ENCODE peak calls at places on chromosomes 12 and 14, in nine cellular contexts. M is tibial nerve, E is GM23248, G is H9, P is spleen, J is sigmoid colon, B is mucosa of descending colon, D is H1, L is lung. O is an unnamed sample.

GRCh38 chr12:25745281-25745680 is 192.2 kb upstream of the LMNTD1 start:
- DNase-seq in M (no peak), E (no peak), G (no peak), P (no peak), J (no peak), B (no peak), D (no peak), L (no peak), O (no peak)

GRCh38 chr12:124916370-124917134 is 2.1 kb upstream of the UBC start:
- DNase-seq in M (peak; percentile 85), E (peak; percentile 99), G (no peak), P (peak; percentile 71), J (peak; percentile 92), B (peak; percentile 88), D (no peak), L (peak; percentile 76), O (peak; percentile 92)

GRCh38 chr12:92625639-92626310 is 77.0 kb upstream of the PLEKHG7 start:
- DNase-seq in M (no peak), E (no peak), G (no peak), P (no peak), J (no peak), B (no peak), D (no peak), L (no peak), O (no peak)

GRCh38 chr12:42109031-42109430 is 35.6 kb downstream of the GXYLT1 start:
- DNase-seq in M (no peak), E (no peak), G (no peak), P (no peak), J (no peak), B (no peak), D (no peak), L (no peak), O (no peak)

GRCh38 chr12:75725505-75726120 is 214.2 kb upstream of the KRR1 start:
- DNase-seq in M (no peak), E (peak; percentile 77), G (no peak), P (no peak), J (no peak), B (no peak), D (no peak), L (no peak), O (no peak)

GRCh38 chr14:65057704-65058103 is 44.6 kb downstream of the MAX start:
- DNase-seq in M (no peak), E (no peak), G (no peak), P (no peak), J (no peak), B (no peak), D (no peak), L (no peak), O (no peak)

GRCh38 chr12:95412826-95413311 is 61.1 kb upstream of the METAP2 start:
- DNase-seq in M (no peak), E (peak; percentile 98), G (no peak), P (no peak), J (no peak), B (no peak), D (no peak), L (no peak), O (no peak)

GRCh38 chr12:2652011-2652400 is 142.8 kb upstream of the FKBP4 start:
- DNase-seq in M (no peak), E (no peak), G (no peak), P (peak; percentile 30), J (peak; percentile 52), B (no peak), D (no peak), L (no peak), O (no peak)

GRCh38 chr12:27013606-27014084 is 539 bp downstream of the TM7SF3 start:
- DNase-seq in M (no peak), E (peak; percentile 72), G (no peak), P (no peak), J (no peak), B (no peak), D (no peak), L (no peak), O (no peak)

GRCh38 chr12:29782285-29782820 is 1.4 kb downstream of the TMTC1 start:
- DNase-seq in M (peak; percentile 29), E (peak; percentile 89), G (no peak), P (no peak), J (no peak), B (no peak), D (no peak), L (no peak), O (peak; percentile 61)

GRCh38 chr12:93892431-93893210 is 215.4 kb downstream of the CRADD start:
- DNase-seq in M (no peak), E (no peak), G (no peak), P (no peak), J (no peak), B (no peak), D (no peak), L (no peak), O (peak; percentile 49)

GRCh38 chr14:91185721-91186120 is 58.8 kb downstream of the GPR68 start:
- DNase-seq in M (no peak), E (peak; percentile 78), G (no peak), P (no peak), J (no peak), B (no peak), D (no peak), L (no peak), O (no peak)

GRCh38 chr14:54147285-54147684 is 190.7 kb upstream of the BMP4 start:
- DNase-seq in M (no peak), E (peak; percentile 57), G (no peak), P (no peak), J (no peak), B (no peak), D (no peak), L (no peak), O (no peak)

GRCh38 chr12:26091837-26092236 is 33.0 kb downstream of the BHLHE41 start:
- DNase-seq in M (no peak), E (no peak), G (peak; percentile 57), P (no peak), J (no peak), B (no peak), D (no peak), L (no peak), O (no peak)

GRCh38 chr12:131135311-131135785 is 181.6 kb downstream of the ADGRD1 start:
- DNase-seq in M (no peak), E (no peak), G (peak; percentile 12), P (peak; percentile 51), J (no peak), B (no peak), D (no peak), L (no peak), O (no peak)

DNA sequence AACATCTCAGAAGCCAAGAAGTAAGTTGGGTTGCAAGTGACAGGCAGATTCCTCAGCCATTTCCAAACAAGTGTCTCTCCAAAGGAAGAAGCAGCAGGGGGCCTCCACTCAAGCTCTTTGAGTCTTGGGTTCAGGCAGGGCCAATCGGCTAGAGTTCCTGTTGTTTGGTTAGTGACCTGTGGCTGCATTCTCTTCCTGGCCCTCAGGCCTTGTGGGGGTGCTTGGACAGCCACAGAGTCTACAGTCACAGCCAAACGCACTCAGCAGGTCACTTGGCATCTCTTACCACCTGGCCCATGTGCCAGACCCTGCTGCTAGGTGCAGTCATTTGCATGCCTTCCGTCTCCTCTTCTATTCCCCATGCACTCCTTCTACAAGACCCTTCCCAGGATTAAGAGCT is 353.9 kb downstream of the GRIN2B start:
- DNase-seq in M (no peak), E (no peak), G (no peak), P (no peak), J (no peak), B (no peak), D (no peak), L (no peak), O (no peak)
- H3K9me3 ChIP-seq in M (no peaks in the 10 kb centered on the region), E (no peaks in the 10 kb centered on the region), G (no peaks in the 10 kb centered on the region), P (no peaks in the 10 kb centered on the region), J (no peaks in the 10 kb centered on the region), B (no peaks in the 10 kb centered on the region), D (no peaks in the 10 kb centered on the region), L (peaks cover 2% of the 10 kb centered on the region), O (no peaks in the 10 kb centered on the region)

GRCh38 chr12:127191124-127191523 is 1075.8 kb upstream of the TMEM132C start:
- DNase-seq in M (no peak), E (peak; percentile 84), G (no peak), P (no peak), J (no peak), B (no peak), D (no peak), L (no peak), O (no peak)
- H3K9me3 ChIP-seq in M (peaks cover 7% of the 10 kb centered on the region), E (no peaks in the 10 kb centered on the region), G (no peaks in the 10 kb centered on the region), P (peaks cover 11% of the 10 kb centered on the region), J (no peaks in the 10 kb centered on the region), B (no peaks in the 10 kb centered on the region), D (no peaks in the 10 kb centered on the region), L (peaks cover 2% of the 10 kb centered on the region), O (no peaks in the 10 kb centered on the region)

DNA sequence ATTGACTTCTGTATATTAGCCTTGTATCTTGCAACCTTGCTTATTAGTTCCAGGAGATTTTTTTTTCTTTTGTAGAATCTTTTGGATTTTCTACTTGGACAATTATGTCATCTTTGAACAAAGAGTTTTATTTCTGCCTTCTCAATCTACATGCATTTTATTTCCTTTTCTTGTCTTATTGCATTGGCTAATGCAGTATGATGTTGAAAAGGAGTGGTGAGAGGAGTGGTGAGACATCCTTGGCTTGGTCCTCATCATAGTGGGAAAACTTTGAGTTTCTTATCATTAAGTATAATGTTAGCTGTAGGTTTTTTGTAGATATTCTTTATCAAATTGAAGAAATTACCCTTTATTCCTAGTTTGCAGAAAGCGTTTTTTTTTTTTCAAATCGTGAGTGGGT is 80.6 kb downstream of the RFX4 start:
- DNase-seq in M (no peak), E (no peak), G (no peak), P (no peak), J (no peak), B (no peak), D (no peak), L (no peak), O (no peak)
- H3K9me3 ChIP-seq in M (peaks cover 44% of the 10 kb centered on the region), E (no peaks in the 10 kb centered on the region), G (peaks cover 20% of the 10 kb centered on the region), P (peaks cover 55% of the 10 kb centered on the region), J (peaks cover 8% of the 10 kb centered on the region), B (peaks cover 26% of the 10 kb centered on the region), D (peaks cover 23% of the 10 kb centered on the region), L (peaks cover 9% of the 10 kb centered on the region), O (peaks cover 43% of the 10 kb centered on the region)

GRCh38 chr12:34334538-34334937 is 312.2 kb downstream of the ALG10 start:
- DNase-seq in M (no peak), E (no peak), G (no peak), P (no peak), J (no peak), B (no peak), D (no peak), L (no peak), O (no peak)
- H3K9me3 ChIP-seq in M (peaks cover 94% of the 10 kb centered on the region), E (no peaks in the 10 kb centered on the region), G (peaks cover 60% of the 10 kb centered on the region), P (peaks cover 100% of the 10 kb centered on the region), J (peaks cover 21% of the 10 kb centered on the region), B (peaks cover 98% of the 10 kb centered on the region), D (peaks cover 100% of the 10 kb centered on the region), L (peaks cover 55% of the 10 kb centered on the region), O (no peaks in the 10 kb centered on the region)

O was measured in right atrium auricular region.